ENCODE peak calls at places on chromosomes 4 and X, in five cellular contexts. E is GM23338, O is AG04449, A is fibroblast of pulmonary artery, Y is fibroblast of lung. H is an unnamed sample.

GRCh38 chr4:7415927-7416686 is 18.6 kb downstream of the PSAPL1 start:
- DNase-seq in A (no peak), Y (no peak), O (no peak), E (no peak), H (no peak)

GRCh38 chr4:101439926-101440325 is 92.6 kb upstream of the PPP3CA start:
- DNase-seq in A (no peak), E (no peak), Y (no peak), O (no peak), H (no peak)

GRCh38 chrX:10769696-10770619 is 149.6 kb upstream of the MID1 start:
- DNase-seq in Y (peak), A (peak), E (peak), O (no peak), H (no peak)

GRCh38 chr4:136371231-136371630 is 1161.1 kb downstream of the PCDH18 start:
- DNase-seq in O (no peak), Y (no peak), A (no peak), E (no peak), H (no peak)

GRCh38 chrX:9865804-9866471 is 79.7 kb downstream of the SHROOM2 start:
- DNase-seq in O (no peak), A (peak), Y (no peak), E (no peak), H (no peak)

GRCh38 chrX:19902110-19902509 is 14.7 kb upstream of the SH3KBP1 start:
- DNase-seq in A (peak), Y (no peak), E (no peak), O (no peak), H (no peak)

GRCh38 chr4:80343887-80344286 is 8.4 kb downstream of the CFAP299 start:
- DNase-seq in O (no peak), Y (no peak), E (no peak), A (no peak), H (no peak)

GRCh38 chrX:74371823-74372222 is 49.5 kb upstream of the SLC16A2 start:
- DNase-seq in O (no peak), E (no peak), Y (peak), A (no peak), H (no peak)

GRCh38 chr4:153467897-153468262 is 1.7 kb downstream of the TMEM131L start:
- DNase-seq in O (no peak), E (no peak), Y (peak), A (peak), H (no peak)

GRCh38 chr4:140049924-140050681 is 103.9 kb downstream of the MAML3 start:
- DNase-seq in O (no peak), A (peak), Y (peak), E (peak), H (no peak)

GRCh38 chr4:159229164-159229563 is 126.3 kb downstream of the RAPGEF2 start:
- DNase-seq in Y (peak), O (peak), E (peak), A (peak), H (peak)

GRCh38 chrX:123854329-123854728 is 5.5 kb upstream of the XIAP start:
- DNase-seq in O (no peak), A (no peak), E (no peak), Y (no peak), H (no peak)

GRCh38 chr4:159248383-159249178 is 145.7 kb downstream of the RAPGEF2 start:
- DNase-seq in Y (peak), E (no peak), O (peak), A (peak), H (no peak)

DNA sequence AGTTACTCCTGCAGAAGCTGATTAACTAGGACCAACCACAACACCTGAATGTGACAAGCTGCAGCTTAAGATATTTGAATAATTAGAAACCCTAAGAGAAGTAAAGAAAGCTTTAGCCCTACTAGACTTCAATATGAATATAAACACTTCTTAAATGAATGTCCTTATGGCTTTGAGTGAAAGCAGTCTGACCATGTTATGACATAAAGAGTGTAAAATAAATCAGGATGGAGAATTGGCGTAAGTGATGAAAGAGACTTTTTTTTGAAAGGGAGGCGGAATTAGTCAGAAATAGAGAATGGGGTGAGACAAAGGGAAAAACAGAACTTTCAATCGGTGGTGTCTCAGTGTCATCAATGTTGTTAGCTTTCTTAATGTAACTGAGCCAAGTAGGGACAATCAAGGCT is 117.2 kb upstream of the MAGEB16 start:
- DNase-seq in A (no peak), O (no peak), Y (no peak), E (no peak), H (no peak)
- H3K4me3 ChIP-seq in A (no peak), O (no peak), Y (no peak), E (no peak), H (no peak)

DNA sequence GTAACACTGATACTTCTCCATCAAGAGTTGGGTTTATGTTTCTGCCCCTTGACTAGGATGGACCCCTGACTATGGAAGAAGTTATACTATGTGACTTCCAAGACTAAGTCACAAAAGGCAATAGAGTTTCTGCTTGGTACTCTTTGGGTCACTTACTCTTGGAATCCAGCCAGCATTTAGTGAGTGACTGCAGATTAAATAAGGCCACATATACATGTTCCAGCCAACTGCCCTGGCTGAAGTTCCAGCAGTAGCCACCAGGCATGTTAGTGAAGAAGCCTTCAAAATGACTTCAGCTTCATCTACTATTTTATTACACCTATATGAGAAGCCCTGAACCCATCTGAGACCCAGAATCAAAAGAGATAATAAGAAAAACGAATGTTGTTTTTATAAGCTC is 524.0 kb downstream of the DMD start:
- DNase-seq in Y (no peak), O (no peak), A (no peak), E (peak), H (no peak)
- TF ChIP-seq CTCF in Y (no peak), O (no peak), A (no peak), E (peak), H (no peak)

GRCh38 chr4:186764457-186764856 is 40.8 kb upstream of the FAT1 start:
- DNase-seq in E (no peak), A (no peak), O (no peak), Y (no peak), H (no peak)

GRCh38 chr4:186767794-186768193 is 44.1 kb upstream of the FAT1 start:
- DNase-seq in E (no peak), Y (no peak), O (no peak), A (no peak), H (no peak)

GRCh38 chr4:186765138-186765537 is 41.5 kb upstream of the FAT1 start:
- DNase-seq in E (peak), Y (peak), O (no peak), A (peak), H (peak)

GRCh38 chr4:186762865-186763264 is 39.2 kb upstream of the FAT1 start:
- DNase-seq in Y (no peak), A (no peak), O (no peak), E (no peak), H (no peak)

DNA sequence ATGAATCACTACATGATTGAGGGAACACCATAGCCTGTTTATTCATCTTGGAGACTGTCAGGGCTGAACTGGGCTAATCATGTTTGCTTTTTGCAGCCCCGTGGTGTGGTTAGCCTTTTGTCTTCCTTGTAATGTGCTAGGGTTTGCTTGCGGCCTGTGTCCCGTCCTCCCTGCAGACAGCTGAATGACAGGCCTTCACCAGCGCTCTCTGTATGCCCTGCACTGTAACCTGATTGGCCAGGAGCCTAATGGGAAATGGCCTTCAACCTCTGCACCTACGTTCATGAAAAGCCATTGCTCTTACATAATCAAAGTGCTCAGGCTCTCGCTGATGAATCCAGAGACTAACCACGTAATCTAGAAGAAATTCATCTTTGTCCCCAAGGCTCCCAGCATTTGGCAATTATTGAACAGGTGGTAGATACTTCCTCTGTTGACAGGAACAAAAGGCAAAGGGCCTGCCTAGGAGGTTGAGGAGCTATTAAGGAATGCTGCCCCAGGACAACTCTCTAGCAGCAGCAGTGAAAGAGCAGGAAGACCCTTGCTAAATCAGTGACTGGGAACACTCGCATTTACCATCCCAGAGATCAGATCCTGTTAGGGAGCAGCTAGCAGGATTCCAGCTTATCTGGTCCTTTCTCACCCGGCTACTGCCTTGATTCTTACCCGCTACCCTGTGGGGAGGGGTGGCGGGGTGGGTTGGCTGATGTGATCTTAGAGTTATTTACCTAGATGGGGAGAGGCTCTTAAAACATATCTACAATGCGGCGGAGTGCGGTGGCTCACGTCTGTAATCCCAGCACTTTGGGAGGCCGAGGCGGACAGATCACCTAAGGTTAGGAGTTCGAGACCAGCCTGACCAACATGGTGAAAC is 42.3 kb upstream of the FAT1 start:
- DNase-seq in A (peak), O (no peak), Y (no peak), E (no peak), H (no peak)
- H3K4me3 ChIP-seq in A (no peak), O (no peak), Y (no peak), E (no peak), H (no peak)

DNA sequence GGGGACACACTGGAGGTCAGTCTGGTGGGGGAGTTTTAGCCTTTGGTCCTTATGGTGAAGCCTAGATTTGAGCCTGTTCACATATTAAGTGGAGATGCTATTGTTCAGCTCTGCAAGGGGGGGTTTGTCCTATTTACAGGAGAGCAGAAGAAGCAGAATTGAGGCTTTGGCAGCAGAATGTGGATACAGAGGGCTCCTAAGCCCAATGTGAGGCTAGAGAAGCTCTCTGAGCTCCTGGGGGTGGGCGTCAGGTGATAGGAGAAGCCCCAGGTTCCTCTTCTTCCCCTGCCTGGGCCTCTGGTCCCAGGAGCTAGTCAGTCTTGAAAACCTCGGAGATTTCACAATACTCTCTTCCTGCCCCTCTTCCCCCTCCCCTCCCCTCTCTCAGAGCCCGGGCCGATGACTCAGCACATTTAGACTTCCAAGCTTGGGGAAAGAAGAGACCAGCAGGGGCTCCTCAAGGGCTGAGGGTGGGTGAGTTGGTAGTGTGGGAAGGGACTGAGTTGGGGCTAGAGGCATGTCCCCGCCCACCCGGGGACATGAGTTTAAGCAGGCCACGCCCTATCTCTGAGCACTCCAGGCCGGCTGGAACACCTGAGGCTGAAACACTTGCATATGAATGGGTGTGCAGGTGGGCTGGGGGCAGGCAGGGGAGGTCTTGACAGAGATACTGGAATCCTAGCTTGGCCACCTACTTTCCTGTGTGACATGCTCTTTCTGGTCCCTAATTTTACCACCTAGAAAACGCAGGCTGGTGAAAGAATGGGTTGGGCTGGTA is 3.4 kb downstream of the TFE3 start:
- DNase-seq in E (peak), O (peak), Y (peak), A (peak), H (peak)
- TF ChIP-seq CTCF in E (no peak), O (peak), Y (no peak), A (no peak), H (no peak)

GRCh38 chr4:148216321-148216720 is 225.9 kb downstream of the NR3C2 start:
- DNase-seq in Y (no peak), A (no peak), O (no peak), E (no peak), H (no peak)

GRCh38 chr4:148211533-148211932 is 230.7 kb downstream of the NR3C2 start:
- DNase-seq in O (no peak), E (no peak), A (no peak), Y (no peak), H (no peak)

GRCh38 chr4:148214529-148215166 is 227.6 kb downstream of the NR3C2 start:
- DNase-seq in Y (peak), O (no peak), E (peak), A (no peak), H (no peak)

GRCh38 chr4:148215202-148215601 is 227.0 kb downstream of the NR3C2 start:
- DNase-seq in O (no peak), A (no peak), E (no peak), Y (no peak), H (no peak)

GRCh38 chr4:148216866-148217814 is 225.1 kb downstream of the NR3C2 start:
- DNase-seq in E (no peak), Y (peak), A (no peak), O (no peak), H (no peak)
- H3K4me3 ChIP-seq in E (no peak), Y (peak), A (no peak), O (no peak), H (no peak)

GRCh38 chr4:40264497-40264896 is 67.7 kb downstream of the RHOH start:
- DNase-seq in O (no peak), A (peak), Y (peak), E (no peak), H (no peak)

GRCh38 chr4:40261246-40262078 is 64.6 kb downstream of the RHOH start:
- DNase-seq in E (peak), A (no peak), Y (no peak), O (no peak), H (no peak)

GRCh38 chr4:40264995-40265909 is 68.4 kb downstream of the RHOH start:
- DNase-seq in A (peak), E (no peak), O (no peak), Y (peak), H (no peak)

GRCh38 chr4:40262079-40262528 is 65.3 kb downstream of the RHOH start:
- DNase-seq in A (no peak), Y (no peak), E (no peak), O (no peak), H (no peak)

GRCh38 chr4:40262861-40263260 is 66.0 kb downstream of the RHOH start:
- DNase-seq in Y (no peak), A (no peak), O (no peak), E (no peak), H (no peak)
- TF ChIP-seq CTCF in Y (no peak), A (no peak), O (no peak), E (no peak), H (no peak)

DNA sequence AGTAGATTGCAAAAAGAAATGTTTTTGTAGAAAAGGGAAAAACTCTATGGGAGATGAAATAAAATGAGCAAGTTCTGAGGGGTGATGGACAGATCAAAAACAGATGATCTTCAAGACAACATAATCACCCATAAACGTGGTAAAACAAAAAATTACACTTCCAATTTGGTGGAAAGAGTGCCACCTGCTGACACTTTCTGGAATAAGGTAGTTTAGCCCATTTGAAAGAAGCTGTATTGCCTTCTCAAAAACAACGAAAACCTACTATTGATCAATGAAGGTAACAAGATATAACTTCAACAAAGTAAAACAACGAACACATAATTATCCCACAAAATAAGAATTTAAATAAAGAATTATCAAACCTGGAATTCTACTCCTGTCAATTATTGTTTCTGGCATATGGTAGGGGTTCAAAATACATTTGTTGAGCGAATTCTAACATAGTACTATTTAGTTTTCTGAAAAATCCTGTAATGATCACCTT is 2.5 kb downstream of the COQ2 start:
- DNase-seq in Y (peak), A (peak), E (peak), O (no peak), H (no peak)
- H3K4me3 ChIP-seq in Y (no peak), A (no peak), E (no peak), O (no peak), H (peak)

GRCh38 chrX:91414710-91415109 is 19.9 kb upstream of the PABPC5 start:
- DNase-seq in E (peak), O (no peak), A (no peak), Y (peak), H (no peak)
- TF ChIP-seq CTCF in E (peak), O (no peak), A (peak), Y (peak), H (no peak)

DNA sequence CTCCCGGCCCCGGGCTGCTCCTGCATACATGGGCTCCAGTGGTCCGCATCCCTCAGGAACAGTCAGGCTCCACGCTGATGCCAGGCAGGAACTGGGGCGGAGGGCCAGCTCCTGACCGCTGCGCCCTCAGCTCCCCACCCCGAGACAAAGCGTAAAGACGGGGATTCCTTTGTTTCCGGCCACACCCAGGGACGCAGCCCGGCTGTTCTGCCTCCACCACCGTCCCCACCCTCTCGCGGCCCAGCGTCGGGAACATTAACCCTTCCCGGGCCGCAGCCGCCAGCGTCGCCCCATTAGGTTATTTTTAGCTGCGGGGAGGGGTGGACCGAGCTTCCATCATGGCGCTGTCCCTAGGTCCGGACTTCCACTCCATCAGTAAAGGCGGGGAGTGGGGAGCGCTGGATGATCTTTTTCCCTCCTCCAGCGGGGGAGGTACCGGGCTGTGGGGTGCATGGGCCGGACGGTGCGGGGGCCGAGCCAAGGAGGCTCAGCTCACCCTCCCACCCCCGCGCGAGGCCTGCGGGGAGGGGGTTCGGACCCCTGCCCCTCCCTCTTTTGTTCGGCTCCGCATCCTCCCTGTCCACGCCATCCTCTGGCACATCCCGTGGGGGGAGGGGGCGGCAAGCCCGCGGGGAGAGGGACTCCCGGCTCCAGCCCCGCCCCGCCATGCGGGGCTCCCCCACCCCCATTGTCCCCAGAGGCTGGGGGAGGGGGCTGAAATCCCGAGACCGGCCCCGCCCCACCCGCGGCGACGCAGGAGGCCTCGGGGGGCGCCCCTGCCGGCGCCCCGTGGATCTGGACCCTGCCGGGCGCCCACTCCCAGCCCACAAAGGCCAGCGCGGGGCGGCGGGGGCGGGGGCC is 5.3 kb downstream of the CRMP1 start:
- DNase-seq in O (no peak), A (no peak), E (peak), Y (peak), H (no peak)
- H3K4me3 ChIP-seq in O (no peak), A (no peak), E (peak), Y (peak), H (no peak)

GRCh38 chrX:36898301-36898700 is 109.9 kb upstream of the FAM47C start:
- DNase-seq in Y (peak), E (peak), A (peak), O (no peak), H (no peak)
- TF ChIP-seq CTCF in Y (no peak), E (peak), A (peak), O (no peak), H (no peak)